ENCODE peak calls at places on chromosome 18, in four cellular contexts. N, V, I and M are unnamed samples.

GRCh38 chr18:24270937-24271380 is 126.7 kb downstream of the OSBPL1A start:
- DNase-seq in N (no peak), V (no peak), I (peak; percentile 23), M (peak; percentile 55)

GRCh38 chr18:21996261-21996892 is 173.0 kb upstream of the GATA6 start:
- DNase-seq in N (no peak), V (no peak), I (peak; percentile 70), M (no peak)

GRCh38 chr18:36101943-36102342 is 27.2 kb downstream of the SLC39A6 start:
- DNase-seq in N (no peak), V (no peak), I (no peak), M (no peak)

GRCh38 chr18:13800505-13801259 is 23.3 kb upstream of the MC5R start:
- DNase-seq in N (peak; percentile 55), V (no peak), I (peak; percentile 87), M (peak; percentile 85)

GRCh38 chr18:56127322-56128099 is 510.9 kb downstream of the TXNL1 start:
- DNase-seq in N (no peak), V (no peak), I (no peak), M (no peak)

GRCh38 chr18:58235001-58235436 is 191.0 kb downstream of the NEDD4L start:
- DNase-seq in N (no peak), V (no peak), I (peak; percentile 72), M (peak; percentile 23)

GRCh38 chr18:25164837-25165791 is 186.9 kb downstream of the ZNF521 start:
- DNase-seq in N (no peak), V (no peak), I (peak; percentile 4), M (no peak)

GRCh38 chr18:69787825-69788547 is 159.7 kb downstream of the CD226 start:
- DNase-seq in N (peak; percentile 37), V (no peak), I (no peak), M (peak; percentile 75)

GRCh38 chr18:8020133-8020846 is 453.2 kb downstream of the PTPRM start:
- DNase-seq in N (no peak), V (no peak), I (no peak), M (no peak)

GRCh38 chr18:31901063-31901462 is 41.9 kb downstream of the TRAPPC8 start:
- DNase-seq in N (no peak), V (no peak), I (no peak), M (no peak)

GRCh38 chr18:57434536-57435494 is at the start of gene ONECUT2:
- DNase-seq in N (peak; percentile 80), V (no peak), I (peak; percentile 97), M (peak; percentile 95)

GRCh38 chr18:9869713-9870430 is 15.9 kb upstream of the TXNDC2 start:
- DNase-seq in N (peak; percentile 93), V (peak; percentile 13), I (peak; percentile 70), M (peak; percentile 33)

GRCh38 chr18:62526098-62527025 is 3.5 kb downstream of the ZCCHC2 start:
- DNase-seq in N (peak; percentile 57), V (peak; percentile 75), I (peak; percentile 89), M (peak; percentile 81)

GRCh38 chr18:5284808-5285207 is 10.7 kb downstream of the ZBTB14 start:
- DNase-seq in N (no peak), V (no peak), I (no peak), M (no peak)

GRCh38 chr18:10190564-10190963 is 263.9 kb upstream of the APCDD1 start:
- DNase-seq in N (no peak), V (no peak), I (no peak), M (no peak)

GRCh38 chr18:76495435-76496199 is 575 bp upstream of the ZNF516 start:
- DNase-seq in N (no peak), V (peak; percentile 72), I (peak; percentile 69), M (no peak)

GRCh38 chr18:50458366-50458765 is 83.5 kb downstream of the SKA1 start:
- DNase-seq in N (no peak), V (no peak), I (no peak), M (no peak)

GRCh38 chr18:74796928-74797576 is 199.4 kb downstream of the ZNF407 start:
- DNase-seq in N (peak; percentile 8), V (peak; percentile 18), I (peak; percentile 24), M (peak; percentile 46)

GRCh38 chr18:8750954-8751415 is 45.6 kb downstream of the MTCL1 start:
- DNase-seq in N (no peak), V (no peak), I (peak; percentile 60), M (no peak)

GRCh38 chr18:54222922-54223567 is 1.4 kb downstream of the MBD2 start:
- DNase-seq in N (peak; percentile 12), V (peak; percentile 82), I (peak; percentile 26), M (no peak)

GRCh38 chr18:10101293-10101701 is 187.5 kb downstream of the VAPA start:
- DNase-seq in N (no peak), V (no peak), I (no peak), M (peak; percentile 40)

GRCh38 chr18:35693829-35694228 is 112.3 kb downstream of the GALNT1 start:
- DNase-seq in N (no peak), V (no peak), I (no peak), M (no peak)

GRCh38 chr18:76350134-76351025 is 144.7 kb downstream of the ZNF516 start:
- DNase-seq in N (no peak), V (no peak), I (no peak), M (no peak)

GRCh38 chr18:57819671-57820460 is 16.8 kb upstream of the ATP8B1 start:
- DNase-seq in N (peak; percentile 48), V (no peak), I (peak; percentile 84), M (peak; percentile 90)

GRCh38 chr18:75170022-75170789 is 38.7 kb downstream of the PTGR3 start:
- DNase-seq in N (no peak), V (no peak), I (no peak), M (no peak)

GRCh38 chr18:50183556-50183955 is 11.4 kb downstream of the MYO5B start:
- DNase-seq in N (peak; percentile 46), V (no peak), I (no peak), M (peak; percentile 68)

GRCh38 chr18:72727776-72728175 is 140.0 kb downstream of the NETO1 start:
- DNase-seq in N (no peak), V (no peak), I (no peak), M (peak; percentile 51)

GRCh38 chr18:76686737-76687231 is 135.6 kb upstream of the ZNF236 start:
- DNase-seq in N (peak; percentile 44), V (peak; percentile 4), I (peak; percentile 75), M (peak; percentile 70)

GRCh38 chr18:55289048-55289447 is 298.9 kb downstream of the TCF4 start:
- DNase-seq in N (no peak), V (no peak), I (no peak), M (no peak)

GRCh38 chr18:70419526-70419925 is 130.7 kb downstream of the SOCS6 start:
- DNase-seq in N (no peak), V (no peak), I (peak; percentile 41), M (no peak)

GRCh38 chr18:13387856-13388548 is 169.4 kb downstream of the LDLRAD4 start:
- DNase-seq in N (no peak), V (no peak), I (no peak), M (no peak)

GRCh38 chr18:8654482-8655451 is 45.5 kb downstream of the RAB12 start:
- DNase-seq in N (no peak), V (peak; percentile 55), I (peak; percentile 27), M (peak; percentile 68)

GRCh38 chr18:55346961-55347740 is 240.8 kb downstream of the TCF4 start:
- DNase-seq in N (no peak), V (no peak), I (no peak), M (no peak)

GRCh38 chr18:57630759-57631660 is 9.4 kb upstream of the NARS1 start:
- DNase-seq in N (no peak), V (peak; percentile 76), I (no peak), M (no peak)

GRCh38 chr18:808502-808901 is 3.5 kb downstream of the YES1 start:
- DNase-seq in N (no peak), V (no peak), I (no peak), M (no peak)

GRCh38 chr18:22348521-22349316 is 69.0 kb downstream of the CTAGE1 start:
- DNase-seq in N (no peak), V (no peak), I (peak; percentile 84), M (peak; percentile 77)

GRCh38 chr18:59783138-59783537 is 85.9 kb upstream of the CCBE1 start:
- DNase-seq in N (peak; percentile 85), V (peak; percentile 51), I (peak; percentile 64), M (peak; percentile 82)

DNA sequence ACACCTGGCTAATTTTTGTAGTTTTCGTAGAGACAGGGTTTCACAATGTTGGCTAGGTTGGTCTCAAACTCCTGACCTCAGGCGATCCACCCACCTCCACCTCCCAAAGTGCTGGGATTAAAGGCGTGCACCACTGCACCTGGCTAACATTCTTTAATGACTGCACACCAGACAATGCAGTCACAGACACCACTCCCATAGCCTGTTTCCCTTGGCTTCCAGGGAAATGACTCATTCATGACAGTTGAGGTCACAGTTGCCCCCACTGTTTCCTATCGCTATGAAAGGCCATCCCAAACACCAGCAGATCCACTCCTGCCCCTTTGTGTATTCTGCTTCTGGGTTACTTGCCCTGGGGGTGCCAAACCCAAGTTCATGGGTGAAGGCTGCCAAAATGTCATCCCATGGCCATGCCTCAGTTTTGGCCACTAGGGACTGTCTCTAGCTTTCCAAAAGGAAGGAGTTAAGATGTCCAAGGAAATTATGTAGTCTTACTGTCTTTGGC is 8.7 kb downstream of the CHMP1B start:
- DNase-seq in N (peak; percentile 83), V (no peak), I (peak; percentile 63), M (peak; percentile 98)
- TF ChIP-seq EZH2phosphoT487 in N (no peak), V (no peak), I (no peak), M (no peak)

DNA sequence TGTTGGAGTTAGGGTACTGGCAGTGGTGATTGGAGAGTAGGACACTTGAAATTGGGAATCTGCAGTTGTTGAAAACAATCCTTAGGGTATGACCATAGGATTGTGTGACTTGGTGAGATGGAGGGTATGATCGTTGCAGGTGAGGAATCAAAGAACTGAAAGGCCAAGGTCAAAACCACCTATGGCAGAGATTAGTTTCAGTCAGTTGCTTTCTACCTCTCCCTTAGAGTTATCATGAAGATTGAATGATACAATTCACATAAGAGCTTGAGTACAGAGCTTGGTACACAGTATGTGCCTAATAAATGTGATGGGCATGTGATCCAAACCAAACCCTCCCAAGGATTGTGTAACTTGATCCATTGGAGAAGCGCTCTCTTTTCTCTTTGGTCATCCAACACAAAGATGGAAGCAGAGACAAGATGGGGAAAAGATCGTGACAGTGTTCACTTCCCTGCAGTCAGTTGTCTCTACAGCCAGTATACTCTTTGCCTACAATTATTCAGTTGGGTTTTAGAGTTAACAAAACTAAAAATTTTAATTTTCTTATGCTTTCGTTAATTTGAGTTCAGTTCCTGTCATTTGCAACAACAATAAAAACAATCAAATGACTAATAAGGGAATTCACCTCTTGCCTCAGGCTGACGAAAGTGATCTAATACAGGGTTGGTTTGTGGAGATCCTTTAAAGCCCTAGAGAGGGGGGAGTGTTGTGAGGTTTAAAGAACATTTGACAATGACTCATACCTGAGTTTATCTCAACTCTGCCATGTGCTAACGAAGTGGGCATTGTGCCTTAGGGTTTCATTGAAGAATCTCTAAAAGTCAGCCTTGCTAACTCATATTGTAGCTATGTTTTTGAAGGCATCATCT is 14.7 kb upstream of the SMAD2 start:
- DNase-seq in N (no peak), V (no peak), I (peak; percentile 15), M (peak; percentile 63)
- TF ChIP-seq EZH2phosphoT487 in N (no peak), V (no peak), I (no peak), M (no peak)

GRCh38 chr18:63679820-63680606 is 18.3 kb upstream of the SERPINB3 start:
- DNase-seq in N (no peak), V (no peak), I (peak; percentile 40), M (no peak)
- TF ChIP-seq EZH2phosphoT487 in N (no peak), V (no peak), I (no peak), M (no peak)

GRCh38 chr18:52339891-52340371 is at the start of gene DCC:
- DNase-seq in N (no peak), V (no peak), I (peak; percentile 77), M (peak; percentile 43)

GRCh38 chr18:52340466-52341378 is 725 bp downstream of the DCC start:
- DNase-seq in N (no peak), V (no peak), I (no peak), M (no peak)

GRCh38 chr18:52343731-52344340 is 3.8 kb downstream of the DCC start:
- DNase-seq in N (no peak), V (no peak), I (no peak), M (no peak)

GRCh38 chr18:52343138-52343537 is 3.1 kb downstream of the DCC start:
- DNase-seq in N (no peak), V (no peak), I (peak; percentile 18), M (peak; percentile 3)

GRCh38 chr18:52341617-52342381 is 1.8 kb downstream of the DCC start:
- DNase-seq in N (no peak), V (no peak), I (peak; percentile 50), M (no peak)
- TF ChIP-seq EZH2phosphoT487 in N (no peak), V (no peak), I (peak; percentile 17), M (no peak)